ENCODE peak calls at places on chromosomes 13 and 19, in six cellular contexts. U is NCI-H2171 treated with DMSO at 0.1 percent for 48 hours; O is activated CD8-positive, alpha-beta memory T cell treated with anti-CD3 and anti-CD28 coated beads for 24 hours; W is NCI-H460; Y is AG08396; P is Kasumi-1. L is an unnamed sample.

GRCh38 chr19:17429661-17430101 is 9.8 kb downstream of the MVB12A start:
- DNase-seq in U (no peak), O (no peak), W (no peak), Y (no peak), P (no peak), L (no peak)

GRCh38 chr13:109784590-109785140 is 1.7 kb downstream of the IRS2 start:
- DNase-seq in U (peak), O (peak), W (peak), Y (peak), P (peak), L (peak)

GRCh38 chr13:56718791-56719190 is 421.9 kb upstream of the PRR20A start:
- DNase-seq in U (no peak), O (no peak), W (no peak), Y (no peak), P (no peak), L (no peak)

GRCh38 chr19:53432088-53432661 is 391 bp downstream of the ZNF761 start:
- DNase-seq in U (no peak), O (no peak), W (no peak), Y (peak), P (no peak), L (peak)

GRCh38 chr13:50123862-50124535 is 108.8 kb downstream of the KCNRG start:
- DNase-seq in U (peak), O (peak), W (peak), Y (peak), P (peak), L (peak)

GRCh38 chr19:4049432-4049831 is 17.3 kb downstream of the ZBTB7A start:
- DNase-seq in U (no peak), O (no peak), W (no peak), Y (no peak), P (no peak), L (no peak)

GRCh38 chr19:41615207-41615606 is 11.7 kb downstream of the CEACAM4 start:
- DNase-seq in U (no peak), O (no peak), W (no peak), Y (no peak), P (no peak), L (no peak)

GRCh38 chr13:27712421-27712820 is 79.9 kb upstream of the GSX1 start:
- DNase-seq in U (no peak), O (no peak), W (peak), Y (no peak), P (no peak), L (peak)

GRCh38 chr13:29756506-29756905 is 93.9 kb downstream of the UBL3 start:
- DNase-seq in U (no peak), O (no peak), W (no peak), Y (no peak), P (no peak), L (no peak)

GRCh38 chr19:958967-959685 is 25.0 kb upstream of the WDR18 start:
- DNase-seq in U (no peak), O (peak), W (peak), Y (no peak), P (no peak), L (no peak)

GRCh38 chr13:80160110-80160509 is 180.8 kb downstream of the SPRY2 start:
- DNase-seq in U (no peak), O (no peak), W (no peak), Y (no peak), P (no peak), L (no peak)

GRCh38 chr19:10553087-10553667 is 9.5 kb downstream of the ATG4D start:
- DNase-seq in U (no peak), O (peak), W (no peak), Y (no peak), P (no peak), L (no peak)

L was measured in GM03348.